ENCODE peak calls at places on chromosome 1, in six cellular contexts. U is upper lobe of left lung, B is K562, X is HCT116, W is GM12878, I is HepG2. G is an unnamed sample.

GRCh38 chr1:17765444-17766411 is 10.6 kb downstream of the ACTL8 start:
- ATAC-seq in B (no peak), I (no peak), U (no peak), W (no peak), X (no peak), G (no peak)

GRCh38 chr1:207067185-207067584 is 14.1 kb downstream of the PFKFB2 start:
- ATAC-seq in B (no peak), U (no peak), I (no peak), W (no peak), X (no peak), G (no peak)

GRCh38 chr1:2567083-2567679 is 11.0 kb downstream of the TNFRSF14 start:
- ATAC-seq in I (no peak), U (no peak), W (no peak), X (no peak), B (no peak), G (peak)

GRCh38 chr1:218488531-218488930 is 143.4 kb downstream of the TGFB2 start:
- ATAC-seq in B (no peak), U (no peak), X (no peak), W (no peak), I (no peak), G (no peak)

GRCh38 chr1:185281245-185281644 is 35.8 kb downstream of the IVNS1ABP start:
- ATAC-seq in B (no peak), W (peak), U (no peak), I (peak), X (no peak), G (no peak)

GRCh38 chr1:160205242-160205973 is at the start of gene PEA15:
- ATAC-seq in B (peak), W (peak), U (peak), X (peak), I (peak), G (peak)

GRCh38 chr1:76687324-76688018 is 179.8 kb upstream of the ST6GALNAC5 start:
- ATAC-seq in B (no peak), W (no peak), X (no peak), U (no peak), I (no peak), G (no peak)

GRCh38 chr1:119279441-119280415 is 88.9 kb upstream of the HAO2 start:
- ATAC-seq in B (no peak), U (no peak), X (peak), W (no peak), I (peak), G (no peak)

GRCh38 chr1:8082945-8083344 is 56.8 kb upstream of the ERRFI1 start:
- ATAC-seq in B (no peak), U (no peak), X (peak), W (no peak), I (no peak), G (peak)

GRCh38 chr1:166139735-166140134 is 27.1 kb downstream of the FAM78B start:
- ATAC-seq in U (no peak), X (no peak), B (peak), I (no peak), W (no peak), G (no peak)

GRCh38 chr1:150661156-150661555 is 31.7 kb upstream of the ENSA start:
- ATAC-seq in B (no peak), X (no peak), W (no peak), I (no peak), U (no peak), G (no peak)

GRCh38 chr1:239061770-239062169 is 324.6 kb upstream of the CHRM3 start:
- ATAC-seq in U (no peak), X (no peak), W (no peak), I (no peak), B (no peak), G (no peak)

GRCh38 chr1:167171286-167171929 is 49.3 kb upstream of the POU2F1 start:
- ATAC-seq in I (no peak), W (no peak), B (peak), U (no peak), X (peak), G (no peak)

GRCh38 chr1:201050515-201051277 is 27.2 kb upstream of the KIF21B start:
- ATAC-seq in X (no peak), W (peak), U (no peak), B (no peak), I (no peak), G (no peak)

GRCh38 chr1:209583408-209583807 is at the start of gene CAMK1G:
- ATAC-seq in I (no peak), W (no peak), B (peak), X (peak), U (no peak), G (no peak)

GRCh38 chr1:36076979-36077573 is 6.8 kb upstream of the TEKT2 start:
- ATAC-seq in W (no peak), I (no peak), X (no peak), U (no peak), B (no peak), G (no peak)

GRCh38 chr1:93244298-93245069 is 64.0 kb downstream of the CCDC18 start:
- ATAC-seq in B (no peak), X (no peak), U (no peak), I (no peak), W (no peak), G (no peak)

GRCh38 chr1:83849191-83850061 is 149.5 kb downstream of the TTLL7 start:
- ATAC-seq in B (peak), U (no peak), I (peak), W (peak), X (peak), G (no peak)

GRCh38 chr1:93798301-93798700 is 80.7 kb downstream of the DNTTIP2 start:
- ATAC-seq in U (no peak), I (no peak), W (no peak), B (no peak), X (no peak), G (no peak)

GRCh38 chr1:44581205-44581604 is 93.1 kb downstream of the TMEM53 start:
- ATAC-seq in X (no peak), I (no peak), W (no peak), B (no peak), U (no peak), G (no peak)

GRCh38 chr1:44588551-44588950 is 85.7 kb downstream of the TMEM53 start:
- ATAC-seq in X (no peak), I (no peak), B (no peak), W (no peak), U (no peak), G (no peak)

GRCh38 chr1:44585315-44585920 is 88.9 kb downstream of the TMEM53 start:
- ATAC-seq in B (no peak), I (no peak), U (no peak), W (no peak), X (no peak), G (no peak)

GRCh38 chr1:44587796-44588460 is 86.4 kb downstream of the TMEM53 start:
- ATAC-seq in W (no peak), B (peak), X (no peak), U (no peak), I (peak), G (no peak)

DNA sequence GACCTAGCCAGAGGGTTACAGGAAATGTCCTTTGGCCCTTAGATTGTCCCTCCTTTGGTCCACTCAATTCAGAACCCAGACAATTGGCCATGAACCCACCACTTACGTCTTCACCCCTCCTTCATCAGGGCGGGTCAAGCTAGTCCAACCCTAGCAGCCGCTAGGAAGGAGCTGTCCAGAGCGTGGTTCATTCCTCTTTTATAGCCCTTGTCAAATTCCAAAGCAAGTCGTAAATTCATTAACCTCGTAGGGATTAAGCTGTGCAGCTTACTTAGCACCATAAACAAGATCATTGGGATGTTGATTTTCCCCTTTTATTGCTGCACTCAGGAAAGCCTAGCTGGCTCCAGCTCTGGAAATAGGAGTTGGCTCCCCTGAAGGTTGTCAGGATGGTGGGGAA is 90.1 kb downstream of the TMEM53 start:
- ATAC-seq in B (no peak), X (peak), W (no peak), I (no peak), U (no peak), G (no peak)
- TF ChIP-seq POLR2AphosphoS5 in B (no peak), X (no peak), W (no peak), I (no peak), U (no peak), G (no peak)

GRCh38 chr1:215589650-215590049 is 22.5 kb downstream of the KCTD3 start:
- ATAC-seq in X (no peak), I (no peak), B (no peak), W (no peak), U (no peak), G (no peak)
- TF ChIP-seq POLR2A in X (no peak), I (no peak), B (no peak), W (no peak), U (no peak), G (no peak)

GRCh38 chr1:14498839-14499238 is 99.6 kb upstream of the KAZN start:
- ATAC-seq in W (no peak), U (no peak), X (no peak), I (no peak), B (no peak), G (no peak)
- TF ChIP-seq POLR2AphosphoS5 in W (no peak), U (no peak), X (no peak), I (no peak), B (no peak), G (no peak)

DNA sequence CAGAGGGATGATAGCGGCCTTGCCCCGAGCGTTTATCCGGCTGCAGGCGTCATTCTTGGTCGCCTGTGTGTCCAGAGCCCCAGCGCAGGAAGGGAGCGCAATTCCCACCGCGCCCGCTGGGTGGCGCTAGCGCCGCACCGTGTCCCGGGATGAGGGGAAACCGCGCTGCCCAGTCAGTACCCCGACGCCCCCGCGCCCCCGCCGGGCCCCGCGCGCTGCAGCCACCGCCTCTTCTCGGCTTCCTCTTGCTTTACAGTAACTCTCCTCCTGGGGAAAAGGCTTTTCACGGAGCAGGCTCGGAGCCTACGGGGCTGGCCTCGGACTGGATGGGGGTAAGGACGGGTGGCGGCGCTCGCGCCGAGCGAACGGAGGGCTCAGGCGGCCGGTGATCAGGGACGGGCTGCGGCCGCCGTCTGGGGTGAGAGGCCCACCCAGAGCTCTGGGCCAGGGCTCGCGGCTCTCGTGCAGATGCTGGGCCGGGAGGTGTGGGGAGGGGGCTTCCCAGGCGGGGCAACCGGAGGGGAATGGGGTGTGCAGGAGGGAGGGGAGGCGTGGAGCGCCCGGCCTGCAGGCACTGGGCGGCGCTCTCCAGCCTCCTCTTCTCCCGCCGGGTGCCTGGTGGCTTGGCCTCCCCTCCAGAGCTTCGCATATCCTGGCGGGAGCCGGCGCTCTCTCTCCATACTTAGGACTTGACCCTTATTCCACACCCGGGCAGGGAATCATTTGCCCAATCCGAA is 29.8 kb downstream of the TEX35 start:
- ATAC-seq in X (peak), B (peak), W (peak), I (peak), U (peak), G (peak)
- TF ChIP-seq POLR2A in X (no peak), B (no peak), W (no peak), I (no peak), U (no peak), G (no peak)